ENCODE peak calls at places on chromosome 1, in seven cellular contexts. P is cardiac fibroblast; L is myocyte; U is effector memory CD4-positive, alpha-beta T cell; G is lung; A is neural crest cell; C is GM18507. B is an unnamed sample.

GRCh38 chr1:116807871-116808450 is 53.7 kb downstream of the CD2 start:
- DNase-seq in L (no peak), A (no peak), G (no peak), P (no peak), C (no peak), U (no peak), B (no peak)

GRCh38 chr1:201568859-201569294 is 29.9 kb downstream of the NAV1 start:
- DNase-seq in P (no peak), A (no peak), U (no peak), C (no peak), L (no peak), G (no peak), B (no peak)

GRCh38 chr1:171801395-171801990 is 20.0 kb downstream of the METTL13 start:
- DNase-seq in G (no peak), A (peak), C (peak), P (peak), L (peak), U (no peak), B (no peak)

GRCh38 chr1:183812686-183813569 is 8.0 kb downstream of the RGL1 start:
- DNase-seq in C (no peak), L (peak), G (no peak), U (no peak), A (no peak), P (peak), B (no peak)

GRCh38 chr1:161998811-161999210 is 24.9 kb downstream of the OLFML2B start:
- DNase-seq in G (no peak), L (no peak), C (no peak), U (no peak), A (no peak), P (no peak), B (no peak)

GRCh38 chr1:224430511-224431113 is 4.0 kb downstream of the WDR26 start:
- DNase-seq in L (peak), P (peak), U (peak), G (no peak), C (peak), A (no peak), B (no peak)

GRCh38 chr1:203304919-203305808 is at the start of gene BTG2:
- DNase-seq in A (peak), C (peak), P (peak), G (peak), L (peak), U (peak), B (peak)

GRCh38 chr1:13628711-13629110 is 45.1 kb downstream of the PDPN start:
- DNase-seq in P (peak), U (no peak), L (no peak), C (no peak), G (no peak), A (no peak), B (no peak)

GRCh38 chr1:43383449-43383848 is 6.2 kb downstream of the MED8 start:
- DNase-seq in U (no peak), P (no peak), A (no peak), C (no peak), G (no peak), L (peak), B (no peak)

B was measured in ecto neural progenitor cell.